ENCODE peak calls at places on chromosome 21, in nine cellular contexts. O is T-helper 9 cell; F is head of caudate nucleus; M is stimulated activated CD4-positive, alpha-beta T cell treated with anti-CD3 and anti-CD28 coated beads, Interleukin-2, amount 100 ng/mL, for 48 hours; L is NCI-H1092; T is naive thymus-derived CD8-positive, alpha-beta T cell; W is GM12865; E is spleen; A is HT1080. B is an unnamed sample.

GRCh38 chr21:25708467-25709065 is 26.1 kb downstream of the ATP5PF start:
- DNase-seq in L (peak), T (peak), M (peak), F (peak), A (no peak), E (no peak), O (peak), W (peak), B (peak)

GRCh38 chr21:33901421-33902288 is 13.9 kb downstream of the ATP5PO start:
- DNase-seq in T (no peak), O (no peak), A (peak), E (no peak), M (no peak), W (peak), L (no peak), F (peak), B (no peak)

GRCh38 chr21:44365967-44366585 is 12.7 kb downstream of the TRPM2 start:
- DNase-seq in A (no peak), F (no peak), O (no peak), T (no peak), E (peak), M (no peak), L (no peak), W (no peak), B (no peak)

GRCh38 chr21:42617476-42617875 is 35.9 kb upstream of the PDE9A start:
- DNase-seq in F (no peak), L (no peak), M (no peak), O (no peak), T (no peak), W (no peak), A (no peak), E (peak), B (no peak)

GRCh38 chr21:22758478-22758877 is 1760.3 kb downstream of the NCAM2 start:
- DNase-seq in F (no peak), W (no peak), E (no peak), M (no peak), L (no peak), A (peak), T (no peak), O (no peak), B (no peak)

GRCh38 chr21:43307677-43308070 is 119.3 kb downstream of the SIK1 start:
- DNase-seq in A (no peak), F (no peak), O (no peak), M (no peak), T (no peak), W (peak), E (no peak), L (no peak), B (no peak)

GRCh38 chr21:20874202-20874601 is 124.0 kb upstream of the NCAM2 start:
- DNase-seq in M (no peak), W (no peak), O (no peak), L (no peak), F (no peak), E (no peak), T (no peak), A (no peak), B (no peak)

GRCh38 chr21:10430007-10430406 is 91.4 kb upstream of the TPTE start:
- DNase-seq in L (no peak), M (no peak), W (no peak), E (no peak), O (no peak), A (no peak), T (no peak), F (no peak), B (peak)

GRCh38 chr21:44905725-44906084 is 15.0 kb downstream of the ITGB2 start:
- DNase-seq in A (no peak), M (no peak), E (peak), L (no peak), W (no peak), F (no peak), T (no peak), O (no peak), B (no peak)

GRCh38 chr21:31198575-31198974 is 145.5 kb downstream of the TIAM1 start:
- DNase-seq in A (peak), M (no peak), L (peak), O (no peak), E (no peak), W (peak), F (no peak), T (peak), B (peak)

GRCh38 chr21:39313042-39313456 is 383 bp downstream of the BRWD1 start:
- DNase-seq in A (no peak), W (peak), M (no peak), E (peak), O (peak), T (no peak), F (peak), L (peak), B (peak)

GRCh38 chr21:31873275-31873695 is 465 bp downstream of the HUNK start:
- DNase-seq in E (peak), A (no peak), O (no peak), F (no peak), L (peak), W (no peak), M (peak), T (peak), B (no peak)

GRCh38 chr21:24210130-24210529 is 1397.2 kb downstream of the MRPL39 start:
- DNase-seq in E (no peak), O (no peak), M (no peak), A (no peak), L (no peak), F (no peak), T (no peak), W (no peak), B (no peak)

GRCh38 chr21:40929833-40930232 is 82.9 kb upstream of the DSCAM start:
- DNase-seq in W (no peak), M (no peak), L (no peak), F (no peak), E (no peak), O (no peak), A (no peak), T (no peak), B (no peak)

GRCh38 chr21:44058652-44058964 is 46.5 kb downstream of the TRAPPC10 start:
- DNase-seq in W (no peak), T (no peak), F (no peak), L (no peak), E (no peak), M (no peak), A (no peak), O (no peak), B (no peak)